ENCODE peak calls at places on chromosomes 1 and 21, in five cellular contexts. One of them, this sample, is unnamed. For H3K36me3, the result is how much of the 10 kb centered on the place peaks cover.

GRCh38 chr1:55447488-55447887 is 232.3 kb upstream of the USP24 start:
- ATAC-seq in upper lobe of left lung: no peak
- ATAC-seq in HepG2: no peak
- ATAC-seq in K562: no peak
- ATAC-seq in GM12878: no peak
- ATAC-seq in this sample: no peak

GRCh38 chr1:68973459-68974244 is 476.8 kb upstream of the DEPDC1 start:
- ATAC-seq in upper lobe of left lung: peak
- ATAC-seq in HepG2: no peak
- ATAC-seq in K562: no peak
- ATAC-seq in GM12878: no peak
- ATAC-seq in this sample: no peak

GRCh38 chr1:151720190-151720953 is 950 bp upstream of the RIIAD1 start:
- ATAC-seq in upper lobe of left lung: peak
- ATAC-seq in HepG2: peak
- ATAC-seq in K562: no peak
- ATAC-seq in GM12878: peak
- ATAC-seq in this sample: no peak

GRCh38 chr1:154206212-154206611 is at the start of gene CFAP141:
- ATAC-seq in upper lobe of left lung: no peak
- ATAC-seq in HepG2: peak
- ATAC-seq in K562: peak
- ATAC-seq in GM12878: peak
- ATAC-seq in this sample: no peak

GRCh38 chr1:232873931-232874330 is 68.7 kb downstream of the MAP10 start:
- ATAC-seq in upper lobe of left lung: no peak
- ATAC-seq in HepG2: no peak
- ATAC-seq in K562: no peak
- ATAC-seq in GM12878: no peak
- ATAC-seq in this sample: no peak

GRCh38 chr1:212452323-212453155 is 19.8 kb downstream of the NENF start:
- ATAC-seq in upper lobe of left lung: peak
- ATAC-seq in HepG2: no peak
- ATAC-seq in K562: no peak
- ATAC-seq in GM12878: no peak
- ATAC-seq in this sample: peak

GRCh38 chr1:230849451-230850194 is 18.7 kb downstream of the C1orf198 start:
- ATAC-seq in upper lobe of left lung: peak
- ATAC-seq in HepG2: no peak
- ATAC-seq in K562: no peak
- ATAC-seq in GM12878: no peak
- ATAC-seq in this sample: peak

GRCh38 chr1:25520446-25521061 is 22.9 kb upstream of the LDLRAP1 start:
- ATAC-seq in upper lobe of left lung: peak
- ATAC-seq in HepG2: no peak
- ATAC-seq in K562: peak
- ATAC-seq in GM12878: peak
- ATAC-seq in this sample: no peak

GRCh38 chr1:147534386-147534785 is 6.9 kb upstream of the BCL9 start:
- ATAC-seq in upper lobe of left lung: no peak
- ATAC-seq in HepG2: peak
- ATAC-seq in K562: no peak
- ATAC-seq in GM12878: no peak
- ATAC-seq in this sample: no peak

GRCh38 chr1:169288011-169288414 is 79.6 kb downstream of the NME7 start:
- ATAC-seq in upper lobe of left lung: no peak
- ATAC-seq in HepG2: no peak
- ATAC-seq in K562: no peak
- ATAC-seq in GM12878: no peak
- ATAC-seq in this sample: no peak

GRCh38 chr1:234186037-234186688 is 187.1 kb upstream of the COA6 start:
- ATAC-seq in upper lobe of left lung: no peak
- ATAC-seq in HepG2: no peak
- ATAC-seq in K562: no peak
- ATAC-seq in GM12878: peak
- ATAC-seq in this sample: no peak

GRCh38 chr1:76622774-76623173 is 244.5 kb upstream of the ST6GALNAC5 start:
- ATAC-seq in upper lobe of left lung: no peak
- ATAC-seq in HepG2: no peak
- ATAC-seq in K562: no peak
- ATAC-seq in GM12878: no peak
- ATAC-seq in this sample: no peak

GRCh38 chr1:66270122-66270812 is 263.7 kb upstream of the SGIP1 start:
- ATAC-seq in upper lobe of left lung: peak
- ATAC-seq in HepG2: no peak
- ATAC-seq in K562: no peak
- ATAC-seq in GM12878: no peak
- ATAC-seq in this sample: peak

GRCh38 chr21:37478821-37479220 is 112.2 kb downstream of the DYRK1A start:
- ATAC-seq in upper lobe of left lung: no peak
- ATAC-seq in HepG2: peak
- ATAC-seq in K562: no peak
- ATAC-seq in GM12878: no peak
- ATAC-seq in this sample: no peak

GRCh38 chr1:51491166-51491981 is 27.7 kb downstream of the EPS15 start:
- ATAC-seq in upper lobe of left lung: peak
- ATAC-seq in HepG2: no peak
- ATAC-seq in K562: peak
- ATAC-seq in GM12878: peak
- ATAC-seq in this sample: no peak

GRCh38 chr1:163706915-163707314 is 385.2 kb downstream of the NUF2 start:
- ATAC-seq in upper lobe of left lung: no peak
- ATAC-seq in HepG2: no peak
- ATAC-seq in K562: no peak
- ATAC-seq in GM12878: no peak
- ATAC-seq in this sample: no peak

GRCh38 chr1:30191154-30191702 is 532.2 kb downstream of the MATN1 start:
- ATAC-seq in upper lobe of left lung: peak
- ATAC-seq in HepG2: no peak
- ATAC-seq in K562: peak
- ATAC-seq in GM12878: no peak
- ATAC-seq in this sample: peak

GRCh38 chr1:226700861-226701260 is 38.2 kb downstream of the ITPKB start:
- ATAC-seq in upper lobe of left lung: no peak
- ATAC-seq in HepG2: no peak
- ATAC-seq in K562: no peak
- ATAC-seq in GM12878: no peak
- ATAC-seq in this sample: no peak

GRCh38 chr21:15848632-15849031 is 118.8 kb downstream of the USP25 start:
- ATAC-seq in upper lobe of left lung: no peak
- ATAC-seq in HepG2: no peak
- ATAC-seq in K562: no peak
- ATAC-seq in GM12878: no peak
- ATAC-seq in this sample: no peak

GRCh38 chr1:7827134-7827955 is 25.5 kb downstream of the UTS2 start:
- ATAC-seq in upper lobe of left lung: no peak
- ATAC-seq in HepG2: no peak
- ATAC-seq in K562: peak
- ATAC-seq in GM12878: no peak
- ATAC-seq in this sample: no peak

GRCh38 chr1:151549199-151549598 is 9.1 kb downstream of the TUFT1 start:
- ATAC-seq in upper lobe of left lung: no peak
- ATAC-seq in HepG2: no peak
- ATAC-seq in K562: no peak
- ATAC-seq in GM12878: no peak
- ATAC-seq in this sample: no peak

GRCh38 chr1:56795864-56796263 is 23.3 kb downstream of the FYB2 start:
- ATAC-seq in upper lobe of left lung: no peak
- ATAC-seq in HepG2: no peak
- ATAC-seq in K562: no peak
- ATAC-seq in GM12878: no peak
- ATAC-seq in this sample: no peak

GRCh38 chr1:56799605-56800398 is 19.4 kb downstream of the FYB2 start:
- ATAC-seq in upper lobe of left lung: no peak
- ATAC-seq in HepG2: no peak
- ATAC-seq in K562: no peak
- ATAC-seq in GM12878: no peak
- ATAC-seq in this sample: no peak

GRCh38 chr1:56798053-56798471 is 21.1 kb downstream of the FYB2 start:
- ATAC-seq in upper lobe of left lung: no peak
- ATAC-seq in HepG2: no peak
- ATAC-seq in K562: no peak
- ATAC-seq in GM12878: no peak
- ATAC-seq in this sample: no peak

GRCh38 chr1:56797079-56797685 is 22.0 kb downstream of the FYB2 start:
- ATAC-seq in upper lobe of left lung: no peak
- ATAC-seq in HepG2: no peak
- ATAC-seq in K562: no peak
- ATAC-seq in GM12878: no peak
- ATAC-seq in this sample: no peak
- TF ChIP-seq EP300 in upper lobe of left lung: no peak
- TF ChIP-seq EP300 in HepG2: no peak
- TF ChIP-seq EP300 in K562: no peak
- TF ChIP-seq EP300 in GM12878: no peak
- TF ChIP-seq EP300 in this sample: no peak

GRCh38 chr21:44818636-44819011 is 762 bp upstream of the SUMO3 start:
- ATAC-seq in upper lobe of left lung: no peak
- ATAC-seq in HepG2: no peak
- ATAC-seq in K562: no peak
- ATAC-seq in GM12878: no peak
- ATAC-seq in this sample: no peak

GRCh38 chr21:44815852-44816628 is 1.8 kb downstream of the SUMO3 start:
- ATAC-seq in upper lobe of left lung: no peak
- ATAC-seq in HepG2: peak
- ATAC-seq in K562: no peak
- ATAC-seq in GM12878: no peak
- ATAC-seq in this sample: no peak

GRCh38 chr21:44817914-44818635 is at the start of gene SUMO3:
- ATAC-seq in upper lobe of left lung: peak
- ATAC-seq in HepG2: peak
- ATAC-seq in K562: peak
- ATAC-seq in GM12878: peak
- ATAC-seq in this sample: peak

GRCh38 chr21:44816761-44817505 is 929 bp downstream of the SUMO3 start:
- ATAC-seq in upper lobe of left lung: no peak
- ATAC-seq in HepG2: no peak
- ATAC-seq in K562: no peak
- ATAC-seq in GM12878: no peak
- ATAC-seq in this sample: no peak

DNA sequence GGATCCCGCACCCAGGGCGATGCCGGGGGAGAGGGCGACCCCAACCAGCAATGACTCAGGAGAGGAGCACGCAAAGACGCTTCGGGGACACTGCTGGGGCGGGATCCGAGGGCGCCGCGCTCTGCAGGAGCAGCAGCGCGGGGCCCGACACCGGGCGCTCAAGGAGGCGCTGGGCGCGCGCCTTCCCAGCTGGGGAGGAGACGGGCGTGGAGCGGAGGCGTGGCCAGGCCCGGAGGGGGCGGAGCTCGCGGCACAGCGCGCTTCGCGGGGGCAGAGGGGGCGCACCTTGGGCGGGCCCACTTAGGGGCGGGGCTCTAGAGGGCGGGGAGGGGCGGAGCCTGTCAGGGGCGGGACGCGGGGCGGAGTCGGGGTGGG is 369 bp downstream of the SUMO3 start:
- ATAC-seq in upper lobe of left lung: peak
- ATAC-seq in HepG2: peak
- ATAC-seq in K562: peak
- ATAC-seq in GM12878: peak
- ATAC-seq in this sample: peak
- TF ChIP-seq CTCF in upper lobe of left lung: no peak
- TF ChIP-seq CTCF in HepG2: no peak
- TF ChIP-seq CTCF in K562: no peak
- TF ChIP-seq CTCF in GM12878: no peak
- TF ChIP-seq CTCF in this sample: no peak

GRCh38 chr1:94528826-94529225 is 12.7 kb downstream of the F3 start:
- ATAC-seq in upper lobe of left lung: no peak
- ATAC-seq in HepG2: no peak
- ATAC-seq in K562: no peak
- ATAC-seq in GM12878: no peak
- ATAC-seq in this sample: no peak

GRCh38 chr1:94527447-94528031 is 14.0 kb downstream of the F3 start:
- ATAC-seq in upper lobe of left lung: peak
- ATAC-seq in HepG2: peak
- ATAC-seq in K562: no peak
- ATAC-seq in GM12878: no peak
- ATAC-seq in this sample: peak

GRCh38 chr1:94530373-94530878 is 11.1 kb downstream of the F3 start:
- ATAC-seq in upper lobe of left lung: no peak
- ATAC-seq in HepG2: no peak
- ATAC-seq in K562: no peak
- ATAC-seq in GM12878: no peak
- ATAC-seq in this sample: no peak

GRCh38 chr1:94528271-94528670 is 13.3 kb downstream of the F3 start:
- ATAC-seq in upper lobe of left lung: peak
- ATAC-seq in HepG2: no peak
- ATAC-seq in K562: no peak
- ATAC-seq in GM12878: no peak
- ATAC-seq in this sample: no peak

GRCh38 chr1:94529416-94529815 is 12.1 kb downstream of the F3 start:
- ATAC-seq in upper lobe of left lung: no peak
- ATAC-seq in HepG2: no peak
- ATAC-seq in K562: no peak
- ATAC-seq in GM12878: no peak
- ATAC-seq in this sample: no peak
- H3K36me3 ChIP-seq in upper lobe of left lung: under half
- H3K36me3 ChIP-seq in HepG2: under half
- H3K36me3 ChIP-seq in K562: under half
- H3K36me3 ChIP-seq in GM12878: under half
- H3K36me3 ChIP-seq in this sample: under half

DNA sequence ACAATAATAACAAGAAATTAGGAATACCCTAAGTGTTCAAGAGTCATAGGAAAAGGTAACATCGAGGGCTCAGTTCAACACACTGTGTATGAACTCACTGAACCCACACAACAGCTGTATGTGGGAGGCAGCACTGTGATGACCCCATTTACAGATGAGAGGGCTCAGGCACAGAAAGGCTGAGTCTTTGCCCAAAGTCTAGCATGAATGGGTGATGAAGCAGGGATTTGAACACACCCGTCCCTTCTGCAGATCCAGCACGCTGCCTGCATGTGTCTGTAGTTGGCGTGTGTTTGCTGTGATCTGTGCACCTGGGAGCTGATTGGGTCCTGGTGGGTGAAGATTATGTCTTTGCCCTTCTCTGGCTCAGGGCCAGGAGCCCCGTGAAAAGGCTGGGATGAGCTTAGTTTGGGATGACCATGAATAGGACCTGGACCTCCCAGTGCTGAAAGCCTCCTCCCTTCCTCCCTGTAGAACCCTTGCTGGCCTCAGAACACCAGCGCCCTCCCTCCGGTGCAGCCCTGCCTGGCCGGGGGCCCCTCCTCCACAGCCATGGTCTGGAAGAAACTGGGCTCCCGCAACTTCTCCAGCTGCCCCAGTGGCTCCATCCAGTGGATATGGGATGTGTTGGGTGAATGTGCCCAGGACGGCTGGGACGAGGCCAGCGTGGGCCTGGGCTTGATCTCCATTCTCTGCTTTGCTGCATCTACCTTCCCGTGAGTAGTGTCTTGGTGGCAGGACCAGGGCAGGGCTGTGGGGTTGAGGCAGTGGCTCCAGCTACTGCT is 5.2 kb downstream of the SLC66A1 start:
- ATAC-seq in upper lobe of left lung: no peak
- ATAC-seq in HepG2: no peak
- ATAC-seq in K562: no peak
- ATAC-seq in GM12878: no peak
- ATAC-seq in this sample: no peak
- TF ChIP-seq EP300 in upper lobe of left lung: no peak
- TF ChIP-seq EP300 in HepG2: no peak
- TF ChIP-seq EP300 in K562: no peak
- TF ChIP-seq EP300 in GM12878: no peak
- TF ChIP-seq EP300 in this sample: no peak

GRCh38 chr1:5425304-5425703 is 566.9 kb downstream of the NPHP4 start:
- ATAC-seq in upper lobe of left lung: no peak
- ATAC-seq in HepG2: no peak
- ATAC-seq in K562: no peak
- ATAC-seq in GM12878: no peak
- ATAC-seq in this sample: no peak
- TF ChIP-seq CTCF in upper lobe of left lung: no peak
- TF ChIP-seq CTCF in HepG2: no peak
- TF ChIP-seq CTCF in K562: no peak
- TF ChIP-seq CTCF in GM12878: no peak
- TF ChIP-seq CTCF in this sample: no peak

This sample was measured in gastroesophageal sphincter.